ENCODE peak calls at places on chromosomes 16 and 17, in ten cellular contexts. G, H, K, W, X, R, E, Z, O and F are unnamed samples.
A peak's percentile ranks its signal among the peaks of the same experiment; 100 is the strongest.

GRCh38 chr16:19662351-19662750 is 55.7 kb downstream of the KNOP1 start:
- DNase-seq in G (no peak), H (no peak), K (no peak), W (no peak), X (no peak), R (no peak), E (no peak), Z (no peak), O (no peak), F (no peak)

GRCh38 chr16:31869511-31870201 is 4.0 kb upstream of the ZNF267 start:
- DNase-seq in G (peak; percentile 89), H (peak; percentile 49), K (peak; percentile 78), W (peak; percentile 87), X (peak; percentile 87), R (no peak), E (peak; percentile 70), Z (peak; percentile 24), O (no peak), F (no peak)

GRCh38 chr17:57521606-57522435 is 223.3 kb downstream of the CCDC182 start:
- DNase-seq in G (no peak), H (no peak), K (no peak), W (no peak), X (no peak), R (no peak), E (no peak), Z (no peak), O (no peak), F (no peak)

GRCh38 chr17:72457712-72458111 is 336.9 kb downstream of the SOX9 start:
- DNase-seq in G (no peak), H (no peak), K (no peak), W (no peak), X (no peak), R (no peak), E (no peak), Z (no peak), O (no peak), F (no peak)

GRCh38 chr16:4081035-4081434 is 35.2 kb downstream of the ADCY9 start:
- DNase-seq in G (no peak), H (no peak), K (no peak), W (no peak), X (no peak), R (no peak), E (no peak), Z (no peak), O (no peak), F (no peak)

GRCh38 chr17:75927286-75927922 is 13.4 kb downstream of the FBF1 start:
- DNase-seq in G (no peak), H (no peak), K (no peak), W (no peak), X (no peak), R (no peak), E (no peak), Z (peak; percentile 34), O (no peak), F (no peak)

GRCh38 chr17:77419547-77420475 is 279.0 kb downstream of the SEC14L1 start:
- DNase-seq in G (no peak), H (no peak), K (no peak), W (no peak), X (no peak), R (no peak), E (peak; percentile 35), Z (peak; percentile 40), O (no peak), F (no peak)

GRCh38 chr16:1874854-1875253 is 2.9 kb upstream of the MEIOB start:
- DNase-seq in G (no peak), H (no peak), K (no peak), W (no peak), X (no peak), R (no peak), E (no peak), Z (peak; percentile 58), O (no peak), F (no peak)

GRCh38 chr17:34601431-34601830 is 22.0 kb downstream of the TMEM132E start:
- DNase-seq in G (no peak), H (no peak), K (no peak), W (no peak), X (no peak), R (no peak), E (no peak), Z (no peak), O (no peak), F (no peak)

GRCh38 chr16:12503201-12503600 is 300.5 kb downstream of the CPPED1 start:
- DNase-seq in G (no peak), H (no peak), K (no peak), W (no peak), X (no peak), R (no peak), E (no peak), Z (peak; percentile 56), O (peak; percentile 27), F (no peak)

GRCh38 chr17:45791935-45792334 is 7.8 kb downstream of the CRHR1 start:
- DNase-seq in G (no peak), H (no peak), K (no peak), W (no peak), X (no peak), R (no peak), E (no peak), Z (no peak), O (peak; percentile 46), F (no peak)

GRCh38 chr16:68361485-68361884 is 50.7 kb downstream of the PRMT7 start:
- DNase-seq in G (no peak), H (no peak), K (no peak), W (no peak), X (no peak), R (no peak), E (no peak), Z (no peak), O (no peak), F (no peak)

GRCh38 chr17:55157165-55157564 is 107.6 kb upstream of the HLF start:
- DNase-seq in G (no peak), H (no peak), K (no peak), W (no peak), X (no peak), R (no peak), E (peak; percentile 44), Z (no peak), O (no peak), F (no peak)

GRCh38 chr17:9016941-9017552 is 4.3 kb upstream of the NTN1 start:
- DNase-seq in G (no peak), H (no peak), K (no peak), W (no peak), X (peak; percentile 32), R (no peak), E (no peak), Z (no peak), O (no peak), F (no peak)

GRCh38 chr17:3777366-3777765 is 23.6 kb downstream of the ITGAE start:
- DNase-seq in G (no peak), H (no peak), K (no peak), W (no peak), X (no peak), R (no peak), E (no peak), Z (no peak), O (no peak), F (no peak)

GRCh38 chr17:81086789-81087551 is 52.0 kb downstream of the BAIAP2 start:
- DNase-seq in G (no peak), H (no peak), K (no peak), W (no peak), X (no peak), R (no peak), E (no peak), Z (no peak), O (no peak), F (no peak)

GRCh38 chr16:54936086-54936978 is 5.7 kb downstream of the IRX5 start:
- DNase-seq in G (no peak), H (no peak), K (no peak), W (no peak), X (no peak), R (no peak), E (peak; percentile 32), Z (no peak), O (no peak), F (peak; percentile 67)

GRCh38 chr17:6108382-6108781 is 38.2 kb downstream of the WSCD1 start:
- DNase-seq in G (no peak), H (no peak), K (no peak), W (no peak), X (no peak), R (no peak), E (no peak), Z (no peak), O (no peak), F (no peak)

GRCh38 chr17:45136846-45137560 is 1.5 kb downstream of the ACBD4 start:
- DNase-seq in G (no peak), H (no peak), K (no peak), W (no peak), X (no peak), R (no peak), E (no peak), Z (no peak), O (peak; percentile 63), F (no peak)

GRCh38 chr17:75315541-75316243 is 26.5 kb upstream of the SLC25A19 start:
- DNase-seq in G (no peak), H (no peak), K (no peak), W (no peak), X (no peak), R (no peak), E (no peak), Z (no peak), O (no peak), F (peak; percentile 22)

GRCh38 chr17:72590882-72591499 is 470.2 kb downstream of the SOX9 start:
- DNase-seq in G (no peak), H (no peak), K (no peak), W (no peak), X (no peak), R (no peak), E (no peak), Z (no peak), O (no peak), F (no peak)

GRCh38 chr17:81057079-81057730 is 22.3 kb downstream of the BAIAP2 start:
- DNase-seq in G (no peak), H (no peak), K (no peak), W (no peak), X (no peak), R (no peak), E (peak; percentile 68), Z (no peak), O (no peak), F (peak; percentile 80)

GRCh38 chr17:58007781-58008706 is 998 bp upstream of the SRSF1 start:
- DNase-seq in G (no peak), H (no peak), K (no peak), W (no peak), X (no peak), R (no peak), E (no peak), Z (no peak), O (no peak), F (no peak)